ENCODE peak calls at places on chromosome 4, in four cellular contexts. One of them, this sample, is unnamed.

GRCh38 chr4:185346975-185347601 is 48.6 kb downstream of the LRP2BP start:
- DNase-seq in fibroblast of mammary gland: no peak
- DNase-seq in adrenal gland: no peak
- DNase-seq in GM10248: no peak
- DNase-seq in this sample: no peak

GRCh38 chr4:82480786-82481317 is 50.5 kb downstream of the ENOPH1 start:
- DNase-seq in fibroblast of mammary gland: no peak
- DNase-seq in adrenal gland: no peak
- DNase-seq in GM10248: no peak
- DNase-seq in this sample: no peak

GRCh38 chr4:173411106-173411703 is 12.3 kb upstream of the SCRG1 start:
- DNase-seq in fibroblast of mammary gland: peak
- DNase-seq in adrenal gland: no peak
- DNase-seq in GM10248: no peak
- DNase-seq in this sample: no peak

GRCh38 chr4:170428929-170429328 is 339.2 kb upstream of the AADAT start:
- DNase-seq in fibroblast of mammary gland: no peak
- DNase-seq in adrenal gland: no peak
- DNase-seq in GM10248: no peak
- DNase-seq in this sample: no peak

GRCh38 chr4:90824266-90825167 is 697.3 kb downstream of the CCSER1 start:
- DNase-seq in fibroblast of mammary gland: no peak
- DNase-seq in adrenal gland: no peak
- DNase-seq in GM10248: no peak
- DNase-seq in this sample: no peak

GRCh38 chr4:154709550-154709949 is 34.2 kb upstream of the LRAT start:
- DNase-seq in fibroblast of mammary gland: peak
- DNase-seq in adrenal gland: no peak
- DNase-seq in GM10248: no peak
- DNase-seq in this sample: no peak

GRCh38 chr4:7210818-7211217 is 18.5 kb downstream of the SORCS2 start:
- DNase-seq in fibroblast of mammary gland: peak
- DNase-seq in adrenal gland: no peak
- DNase-seq in GM10248: no peak
- DNase-seq in this sample: no peak

GRCh38 chr4:185640809-185641675 is 105.7 kb upstream of the PDLIM3 start:
- DNase-seq in fibroblast of mammary gland: peak
- DNase-seq in adrenal gland: no peak
- DNase-seq in GM10248: peak
- DNase-seq in this sample: no peak

GRCh38 chr4:28518781-28519180 is 1658.1 kb downstream of the STIM2 start:
- DNase-seq in fibroblast of mammary gland: peak
- DNase-seq in adrenal gland: no peak
- DNase-seq in GM10248: no peak
- DNase-seq in this sample: no peak

GRCh38 chr4:112119358-112119783 is 25.9 kb upstream of the FAM241A start:
- DNase-seq in fibroblast of mammary gland: no peak
- DNase-seq in adrenal gland: no peak
- DNase-seq in GM10248: peak
- DNase-seq in this sample: no peak

GRCh38 chr4:128277856-128278255 is 9.8 kb downstream of the PGRMC2 start:
- DNase-seq in fibroblast of mammary gland: no peak
- DNase-seq in adrenal gland: no peak
- DNase-seq in GM10248: no peak
- DNase-seq in this sample: no peak

GRCh38 chr4:151951727-151952078 is 190.9 kb upstream of the GATB start:
- DNase-seq in fibroblast of mammary gland: no peak
- DNase-seq in adrenal gland: no peak
- DNase-seq in GM10248: no peak
- DNase-seq in this sample: no peak

GRCh38 chr4:110197421-110198398 is 705 bp downstream of the ELOVL6 start:
- DNase-seq in fibroblast of mammary gland: peak
- DNase-seq in adrenal gland: peak
- DNase-seq in GM10248: peak
- DNase-seq in this sample: peak

GRCh38 chr4:19776021-19776459 is 475.7 kb upstream of the SLIT2 start:
- DNase-seq in fibroblast of mammary gland: peak
- DNase-seq in adrenal gland: peak
- DNase-seq in GM10248: no peak
- DNase-seq in this sample: no peak

GRCh38 chr4:150145090-150145949 is 67.1 kb downstream of the DCLK2 start:
- DNase-seq in fibroblast of mammary gland: no peak
- DNase-seq in adrenal gland: no peak
- DNase-seq in GM10248: no peak
- DNase-seq in this sample: no peak

GRCh38 chr4:3732076-3733028 is 33.8 kb upstream of the ADRA2C start:
- DNase-seq in fibroblast of mammary gland: no peak
- DNase-seq in adrenal gland: no peak
- DNase-seq in GM10248: no peak
- DNase-seq in this sample: no peak

GRCh38 chr4:182380701-182381295 is 137.6 kb downstream of the TENM3 start:
- DNase-seq in fibroblast of mammary gland: peak
- DNase-seq in adrenal gland: no peak
- DNase-seq in GM10248: no peak
- DNase-seq in this sample: no peak

GRCh38 chr4:42488114-42488513 is 90.8 kb downstream of the SHISA3 start:
- DNase-seq in fibroblast of mammary gland: no peak
- DNase-seq in adrenal gland: no peak
- DNase-seq in GM10248: peak
- DNase-seq in this sample: no peak

GRCh38 chr4:127782275-127783025 is at the start of gene HSPA4L:
- DNase-seq in fibroblast of mammary gland: peak
- DNase-seq in adrenal gland: peak
- DNase-seq in GM10248: peak
- DNase-seq in this sample: no peak

GRCh38 chr4:83118869-83119268 is 4.3 kb upstream of the PLAC8 start:
- DNase-seq in fibroblast of mammary gland: peak
- DNase-seq in adrenal gland: no peak
- DNase-seq in GM10248: no peak
- DNase-seq in this sample: no peak

GRCh38 chr4:185238261-185238681 is 28.9 kb downstream of the SNX25 start:
- DNase-seq in fibroblast of mammary gland: peak
- DNase-seq in adrenal gland: no peak
- DNase-seq in GM10248: no peak
- DNase-seq in this sample: no peak

GRCh38 chr4:167943872-167944505 is 148.3 kb upstream of the ANXA10 start:
- DNase-seq in fibroblast of mammary gland: peak
- DNase-seq in adrenal gland: no peak
- DNase-seq in GM10248: no peak
- DNase-seq in this sample: no peak

GRCh38 chr4:124334119-124334518 is 378.4 kb downstream of the ANKRD50 start:
- DNase-seq in fibroblast of mammary gland: peak
- DNase-seq in adrenal gland: peak
- DNase-seq in GM10248: no peak
- DNase-seq in this sample: peak

GRCh38 chr4:139556735-139557505 is 901 bp upstream of the SETD7 start:
- DNase-seq in fibroblast of mammary gland: no peak
- DNase-seq in adrenal gland: peak
- DNase-seq in GM10248: peak
- DNase-seq in this sample: peak

GRCh38 chr4:175456131-175456530 is 355.9 kb downstream of the GPM6A start:
- DNase-seq in fibroblast of mammary gland: peak
- DNase-seq in adrenal gland: no peak
- DNase-seq in GM10248: no peak
- DNase-seq in this sample: no peak

GRCh38 chr4:23828779-23829178 is 61.1 kb downstream of the PPARGC1A start:
- DNase-seq in fibroblast of mammary gland: no peak
- DNase-seq in adrenal gland: no peak
- DNase-seq in GM10248: no peak
- DNase-seq in this sample: no peak

GRCh38 chr4:145098675-145099037 is 545 bp downstream of the ABCE1 start:
- DNase-seq in fibroblast of mammary gland: peak
- DNase-seq in adrenal gland: peak
- DNase-seq in GM10248: peak
- DNase-seq in this sample: no peak

GRCh38 chr4:176125063-176125462 is 59.4 kb downstream of the WDR17 start:
- DNase-seq in fibroblast of mammary gland: peak
- DNase-seq in adrenal gland: no peak
- DNase-seq in GM10248: no peak
- DNase-seq in this sample: no peak

GRCh38 chr4:67928547-67928946 is 34.7 kb downstream of the TMPRSS11A start:
- DNase-seq in fibroblast of mammary gland: peak
- DNase-seq in adrenal gland: no peak
- DNase-seq in GM10248: no peak
- DNase-seq in this sample: no peak

GRCh38 chr4:5976921-5977320 is 41.3 kb downstream of the C4orf50 start:
- DNase-seq in fibroblast of mammary gland: no peak
- DNase-seq in adrenal gland: no peak
- DNase-seq in GM10248: no peak
- DNase-seq in this sample: no peak

GRCh38 chr4:16790508-16790907 is 107.9 kb downstream of the LDB2 start:
- DNase-seq in fibroblast of mammary gland: no peak
- DNase-seq in adrenal gland: no peak
- DNase-seq in GM10248: no peak
- DNase-seq in this sample: no peak

GRCh38 chr4:142405021-142405991 is 440.8 kb downstream of the INPP4B start:
- DNase-seq in fibroblast of mammary gland: peak
- DNase-seq in adrenal gland: peak
- DNase-seq in GM10248: no peak
- DNase-seq in this sample: peak

GRCh38 chr4:178554352-178554751 is 1112.1 kb upstream of the AGA start:
- DNase-seq in fibroblast of mammary gland: no peak
- DNase-seq in adrenal gland: no peak
- DNase-seq in GM10248: no peak
- DNase-seq in this sample: no peak

DNA sequence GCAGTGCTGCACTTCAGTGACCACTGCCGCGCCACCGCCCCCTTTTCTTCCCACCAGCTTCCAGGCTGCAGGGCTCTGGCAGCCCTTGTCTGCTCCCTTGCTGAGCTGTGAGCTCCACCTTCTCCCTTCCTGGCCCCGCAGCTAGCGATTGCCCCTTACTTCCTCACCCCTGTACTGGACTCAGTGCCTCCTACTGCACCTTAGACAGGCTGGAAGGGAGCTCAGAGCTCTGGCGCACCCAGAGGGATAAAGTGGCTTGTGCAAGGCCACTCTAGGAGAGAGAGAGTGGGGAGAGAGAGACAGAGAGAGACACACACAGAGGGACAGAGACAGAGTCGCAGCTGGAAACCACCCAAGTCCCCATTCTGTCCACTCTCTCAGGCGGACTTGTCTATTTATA is 6.0 kb downstream of the RASL11B start:
- DNase-seq in fibroblast of mammary gland: no peak
- DNase-seq in adrenal gland: peak
- DNase-seq in GM10248: no peak
- DNase-seq in this sample: no peak
- TF ChIP-seq CTCF in fibroblast of mammary gland: no peak
- TF ChIP-seq CTCF in adrenal gland: peak
- TF ChIP-seq CTCF in GM10248: no peak
- TF ChIP-seq CTCF in this sample: no peak

DNA sequence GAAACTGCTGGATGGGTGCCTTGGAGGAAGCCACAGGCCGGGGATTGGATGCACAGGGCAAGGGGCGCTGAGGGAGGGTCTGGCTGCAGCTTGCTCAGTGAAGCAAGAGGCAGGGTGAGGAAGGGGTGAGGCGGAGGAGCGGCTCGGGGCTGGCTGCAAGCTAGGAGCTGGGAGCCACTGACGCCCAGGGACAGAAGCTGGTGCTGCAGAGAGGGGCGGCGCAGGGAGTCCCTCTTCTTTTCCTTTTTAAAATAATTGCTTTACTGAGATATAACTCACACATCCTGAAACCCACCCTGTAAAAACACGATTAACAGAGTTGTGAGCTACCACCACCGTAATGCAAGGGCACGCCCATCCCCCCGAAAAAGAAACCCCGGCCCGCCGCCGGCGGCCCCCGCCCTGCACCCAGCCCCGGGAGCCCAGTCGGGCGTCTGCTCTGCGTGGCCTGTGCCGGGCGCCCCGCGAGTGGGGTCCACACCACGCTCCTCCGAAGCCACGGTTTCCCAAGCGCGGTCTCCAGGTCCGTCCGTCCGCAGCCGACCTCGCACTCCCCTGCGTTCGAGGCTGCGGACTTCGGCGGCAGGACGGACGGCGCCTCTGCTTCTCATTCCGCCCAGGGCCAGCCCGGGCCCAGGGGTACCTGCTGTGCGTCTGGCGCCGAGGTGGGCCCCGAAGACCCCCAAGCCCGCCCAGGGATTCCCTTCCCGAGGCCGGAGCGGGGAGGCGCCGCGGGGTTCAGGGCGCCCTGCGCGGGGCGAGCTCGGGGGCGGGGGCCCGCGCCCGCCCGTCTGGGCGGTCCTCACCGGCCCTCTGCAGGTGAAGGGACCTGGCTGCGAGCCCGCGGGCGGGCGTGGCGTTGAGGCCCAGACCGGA is 865 bp upstream of the UVSSA start:
- DNase-seq in fibroblast of mammary gland: peak
- DNase-seq in adrenal gland: peak
- DNase-seq in GM10248: peak
- DNase-seq in this sample: peak
- TF ChIP-seq CTCF in fibroblast of mammary gland: no peak
- TF ChIP-seq CTCF in adrenal gland: peak
- TF ChIP-seq CTCF in GM10248: peak
- TF ChIP-seq CTCF in this sample: peak

GRCh38 chr4:95061220-95061619 is 303.5 kb downstream of the BMPR1B start:
- DNase-seq in fibroblast of mammary gland: peak
- DNase-seq in adrenal gland: no peak
- DNase-seq in GM10248: no peak
- DNase-seq in this sample: no peak

DNA sequence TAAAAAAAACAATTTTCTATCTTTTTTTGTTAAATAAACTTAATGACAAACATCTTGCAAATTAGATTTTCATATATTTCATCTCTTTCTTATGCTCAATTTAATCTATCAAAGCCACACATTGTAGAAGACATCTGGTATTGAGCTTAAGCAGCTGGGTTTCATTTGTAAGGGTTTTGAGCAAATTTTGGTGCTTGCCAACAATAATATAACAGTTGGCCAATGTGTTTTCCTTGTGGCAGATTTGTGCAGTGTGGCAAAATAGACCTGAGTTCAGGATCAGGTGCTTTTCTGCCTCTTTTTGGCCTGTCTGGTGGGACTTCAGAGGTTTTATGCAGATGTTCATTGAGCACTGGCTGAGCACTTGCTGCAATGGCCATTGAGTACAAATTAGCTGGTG is 301.9 kb downstream of the BMPR1B start:
- DNase-seq in fibroblast of mammary gland: peak
- DNase-seq in adrenal gland: no peak
- DNase-seq in GM10248: no peak
- DNase-seq in this sample: no peak
- TF ChIP-seq CTCF in fibroblast of mammary gland: no peak
- TF ChIP-seq CTCF in adrenal gland: no peak
- TF ChIP-seq CTCF in GM10248: no peak
- TF ChIP-seq CTCF in this sample: no peak

GRCh38 chr4:79856196-79856595 is 216.8 kb downstream of the ANTXR2 start:
- DNase-seq in fibroblast of mammary gland: no peak
- DNase-seq in adrenal gland: no peak
- DNase-seq in GM10248: no peak
- DNase-seq in this sample: no peak

GRCh38 chr4:79851625-79852304 is 221.3 kb downstream of the ANTXR2 start:
- DNase-seq in fibroblast of mammary gland: peak
- DNase-seq in adrenal gland: no peak
- DNase-seq in GM10248: no peak
- DNase-seq in this sample: no peak

GRCh38 chr4:79855081-79855480 is 217.9 kb downstream of the ANTXR2 start:
- DNase-seq in fibroblast of mammary gland: no peak
- DNase-seq in adrenal gland: no peak
- DNase-seq in GM10248: no peak
- DNase-seq in this sample: no peak

GRCh38 chr4:79848329-79848728 is 224.7 kb downstream of the ANTXR2 start:
- DNase-seq in fibroblast of mammary gland: peak
- DNase-seq in adrenal gland: no peak
- DNase-seq in GM10248: no peak
- DNase-seq in this sample: no peak

GRCh38 chr4:79852305-79852730 is 220.7 kb downstream of the ANTXR2 start:
- DNase-seq in fibroblast of mammary gland: peak
- DNase-seq in adrenal gland: peak
- DNase-seq in GM10248: no peak
- DNase-seq in this sample: no peak
- TF ChIP-seq CTCF in fibroblast of mammary gland: no peak
- TF ChIP-seq CTCF in adrenal gland: no peak
- TF ChIP-seq CTCF in GM10248: no peak
- TF ChIP-seq CTCF in this sample: no peak